ENCODE peak calls at places on chromosomes 11 and 22, in six cellular contexts. R is thyroid gland; G is H9; N is K562; D is keratinocyte; Y is effector memory CD4-positive, alpha-beta T cell. F is an unnamed sample. For H3K4me1, the result is how much of the 10 kb centered on the place peaks cover.

GRCh38 chr11:9660886-9661285 is 3.0 kb upstream of the SWAP70 start:
- DNase-seq in G (no peak), R (no peak), Y (no peak), N (no peak), D (no peak), F (no peak)

GRCh38 chr22:42433754-42434153 is 1.6 kb upstream of the NFAM1 start:
- DNase-seq in R (peak), D (no peak), Y (no peak), N (no peak), G (no peak), F (no peak)

GRCh38 chr11:120172054-120172881 is 34.4 kb upstream of the TRIM29 start:
- DNase-seq in D (no peak), G (peak), R (peak), Y (no peak), N (peak), F (peak)

GRCh38 chr22:19169002-19169946 is 9.3 kb downstream of the SLC25A1 start:
- DNase-seq in N (peak), R (no peak), Y (no peak), G (peak), D (no peak), F (no peak)

GRCh38 chr11:113197456-113197855 is 116.9 kb upstream of the TTC12 start:
- DNase-seq in G (no peak), D (no peak), R (no peak), Y (no peak), N (no peak), F (no peak)

GRCh38 chr11:106668147-106668546 is 350.1 kb downstream of the GUCY1A2 start:
- DNase-seq in N (no peak), Y (no peak), R (no peak), G (no peak), D (no peak), F (no peak)

GRCh38 chr11:80007616-80008015 is 566.8 kb upstream of the TENM4 start:
- DNase-seq in N (no peak), Y (no peak), D (no peak), R (no peak), G (no peak), F (no peak)

GRCh38 chr11:134003792-134004405 is 47.1 kb upstream of the IGSF9B start:
- DNase-seq in R (no peak), N (no peak), D (no peak), G (no peak), Y (no peak), F (no peak)

GRCh38 chr11:92383430-92383829 is 158.8 kb downstream of the FAT3 start:
- DNase-seq in Y (no peak), G (no peak), N (no peak), D (no peak), R (no peak), F (no peak)

GRCh38 chr11:122656073-122656630 is 630 bp downstream of the UBASH3B start:
- DNase-seq in Y (no peak), R (peak), G (peak), N (peak), D (no peak), F (peak)

GRCh38 chr11:94275961-94276360 is 28.4 kb upstream of the IZUMO1R start:
- DNase-seq in Y (no peak), N (no peak), G (no peak), R (no peak), D (no peak), F (no peak)

GRCh38 chr11:119108151-119108856 is 1.2 kb downstream of the C2CD2L start:
- DNase-seq in G (peak), N (peak), D (no peak), R (peak), Y (no peak), F (peak)

GRCh38 chr11:27505781-27506180 is 788 bp downstream of the LIN7C start:
- DNase-seq in N (no peak), G (no peak), R (no peak), Y (no peak), D (no peak), F (no peak)

GRCh38 chr11:27501102-27501501 is 5.5 kb downstream of the LIN7C start:
- DNase-seq in R (no peak), D (no peak), G (no peak), N (no peak), Y (no peak), F (no peak)

GRCh38 chr11:27509953-27510352 is 3.4 kb upstream of the LIN7C start:
- DNase-seq in R (no peak), N (no peak), G (no peak), D (no peak), Y (no peak), F (no peak)

GRCh38 chr11:27507561-27508322 is 1.2 kb upstream of the LIN7C start:
- DNase-seq in G (no peak), N (no peak), D (no peak), R (no peak), Y (no peak), F (no peak)

GRCh38 chr11:27506200-27507182 is at the start of gene LIN7C:
- DNase-seq in D (peak), G (peak), R (peak), Y (peak), N (peak), F (peak)
- H3K4me1 ChIP-seq in D (under half), G (under half), R (under half), Y (under half), N (under half), F (under half)

DNA sequence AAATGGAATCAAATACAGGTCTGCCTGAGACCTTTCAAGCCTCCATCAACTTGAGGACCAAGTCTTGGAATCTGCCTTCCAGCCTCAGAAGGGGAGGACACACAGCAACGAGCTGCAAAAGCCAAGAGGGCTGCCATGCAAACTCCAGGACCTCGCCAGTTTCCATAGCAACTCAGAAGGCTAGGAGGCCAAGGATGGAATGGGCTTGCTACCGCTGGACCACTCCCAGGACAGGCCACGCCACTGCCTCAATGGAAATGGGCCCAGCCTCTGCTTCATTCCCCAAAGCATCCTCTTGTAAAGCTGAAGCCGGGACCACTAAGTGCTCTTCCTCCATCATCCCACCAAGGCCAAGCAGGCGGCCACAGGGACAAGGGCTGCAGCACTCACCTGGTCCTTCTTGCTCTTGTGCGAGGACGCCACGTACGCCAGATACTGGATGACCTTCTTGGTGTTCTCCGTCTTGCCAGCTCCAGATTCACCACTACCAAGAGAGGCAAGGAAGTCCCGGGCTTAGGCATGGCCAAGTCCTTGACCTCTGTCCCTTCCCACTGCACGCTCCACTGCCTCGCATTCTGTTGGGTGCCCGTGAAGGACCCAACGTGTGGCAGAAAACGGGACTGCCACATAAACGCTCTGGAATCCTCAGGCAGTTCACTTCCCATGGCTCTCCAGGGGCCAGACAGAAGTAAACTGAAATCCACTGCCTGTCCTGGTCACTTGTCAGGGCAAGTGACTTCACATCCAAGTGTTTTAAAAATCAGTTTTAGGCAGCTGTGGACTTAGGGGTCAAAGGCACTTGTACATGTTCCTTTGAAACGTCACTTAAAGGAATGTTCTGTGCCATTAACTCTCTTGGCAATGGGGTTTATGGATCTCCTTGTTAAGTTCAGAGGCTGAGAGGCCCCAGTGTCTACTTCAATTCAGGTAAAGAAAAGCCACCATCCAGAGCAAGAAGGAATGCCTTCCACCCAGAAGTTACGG is 61.3 kb downstream of the MYH9 start:
- DNase-seq in R (peak), N (no peak), G (no peak), D (no peak), Y (no peak), F (no peak)
- H3K4me1 ChIP-seq in R (half or more), N (under half), G (under half), D (half or more), Y (under half), F (half or more)

GRCh38 chr11:13450832-13451397 is 12.1 kb downstream of the BTBD10 start:
- DNase-seq in N (no peak), D (no peak), G (no peak), R (no peak), Y (no peak), F (no peak)
- H3K4me1 ChIP-seq in N (under half), D (under half), G (under half), R (under half), Y (under half), F (under half)

GRCh38 chr22:18063311-18063710 is 14.5 kb upstream of the PEX26 start:
- DNase-seq in D (peak), N (no peak), R (no peak), G (no peak), Y (no peak), F (no peak)
- H3K4me1 ChIP-seq in D (under half), N (under half), R (under half), G (under half), Y (under half), F (under half)